ENCODE peak calls at places on chromosome 10, in four cellular contexts. U is brain microvascular endothelial cell, G is keratinocyte, V is mesothelial cell of epicardium. Z is an unnamed sample.

GRCh38 chr10:91210435-91210834 is 10.0 kb upstream of the PCGF5 start:
- DNase-seq in V (no peak), U (no peak), G (no peak), Z (no peak)

GRCh38 chr10:89648074-89648473 is 3.0 kb upstream of the PANK1 start:
- DNase-seq in V (no peak), U (no peak), G (no peak), Z (no peak)

GRCh38 chr10:16967000-16967865 is 150.0 kb upstream of the RSU1 start:
- DNase-seq in V (no peak), G (no peak), U (peak), Z (no peak)

GRCh38 chr10:47296941-47297340 is 3.1 kb upstream of the GDF10 start:
- DNase-seq in U (no peak), V (no peak), G (no peak), Z (no peak)

GRCh38 chr10:123800821-123801220 is 90.8 kb downstream of the CPXM2 start:
- DNase-seq in U (no peak), G (no peak), V (no peak), Z (no peak)

GRCh38 chr10:71753091-71753959 is 20.0 kb downstream of the VSIR start:
- DNase-seq in V (no peak), G (no peak), U (no peak), Z (no peak)

GRCh38 chr10:128471151-128471550 is 344.9 kb upstream of the MKI67 start:
- DNase-seq in U (no peak), V (no peak), G (no peak), Z (no peak)

GRCh38 chr10:101272229-101272868 is 43.1 kb upstream of the LBX1 start:
- DNase-seq in G (no peak), V (no peak), U (peak), Z (peak)

GRCh38 chr10:31317652-31318381 is 1.2 kb upstream of the ZEB1 start:
- DNase-seq in U (no peak), G (no peak), V (no peak), Z (no peak)

GRCh38 chr10:33039167-33039566 is 81.1 kb upstream of the ITGB1 start:
- DNase-seq in U (no peak), V (no peak), G (no peak), Z (no peak)

GRCh38 chr10:122188706-122189105 is 82.4 kb upstream of the BTBD16 start:
- DNase-seq in V (no peak), G (no peak), U (no peak), Z (no peak)

GRCh38 chr10:78411716-78412115 is 378.1 kb downstream of the RPS24 start:
- DNase-seq in G (no peak), U (no peak), V (no peak), Z (no peak)

GRCh38 chr10:97851341-97852001 is 1.8 kb downstream of the GOLGA7B start:
- DNase-seq in G (no peak), V (no peak), U (no peak), Z (no peak)

GRCh38 chr10:101063548-101064414 is 2.0 kb downstream of the KAZALD1 start:
- DNase-seq in G (no peak), V (no peak), U (no peak), Z (no peak)

GRCh38 chr10:30829921-30830671 is 200.5 kb upstream of the LYZL2 start:
- DNase-seq in U (peak), G (no peak), V (no peak), Z (no peak)

GRCh38 chr10:4810093-4810492 is 15.9 kb upstream of the AKR1E2 start:
- DNase-seq in U (peak), V (no peak), G (no peak), Z (no peak)

GRCh38 chr10:83612050-83612449 is 527.3 kb upstream of the GHITM start:
- DNase-seq in G (no peak), V (no peak), U (peak), Z (no peak)

GRCh38 chr10:87659571-87660483 is at the start of gene PAPSS2:
- DNase-seq in U (peak), V (peak), G (no peak), Z (peak)

GRCh38 chr10:105138287-105138854 is 497.3 kb downstream of the SORCS3 start:
- DNase-seq in G (no peak), V (no peak), U (no peak), Z (no peak)

GRCh38 chr10:42963302-42963701 is 113.6 kb upstream of the RET start:
- DNase-seq in G (no peak), U (no peak), V (no peak), Z (no peak)

GRCh38 chr10:122206471-122207065 is 64.5 kb upstream of the BTBD16 start:
- DNase-seq in V (no peak), U (peak), G (no peak), Z (no peak)

GRCh38 chr10:114914545-114914944 is 23.4 kb upstream of the TRUB1 start:
- DNase-seq in V (no peak), G (no peak), U (no peak), Z (no peak)

GRCh38 chr10:114915294-114915693 is 22.7 kb upstream of the TRUB1 start:
- DNase-seq in G (no peak), U (no peak), V (no peak), Z (no peak)

GRCh38 chr10:114911052-114911697 is 26.8 kb upstream of the TRUB1 start:
- DNase-seq in V (no peak), U (peak), G (no peak), Z (no peak)

GRCh38 chr10:114908896-114909295 is 29.1 kb upstream of the TRUB1 start:
- DNase-seq in G (no peak), U (no peak), V (no peak), Z (no peak)

DNA sequence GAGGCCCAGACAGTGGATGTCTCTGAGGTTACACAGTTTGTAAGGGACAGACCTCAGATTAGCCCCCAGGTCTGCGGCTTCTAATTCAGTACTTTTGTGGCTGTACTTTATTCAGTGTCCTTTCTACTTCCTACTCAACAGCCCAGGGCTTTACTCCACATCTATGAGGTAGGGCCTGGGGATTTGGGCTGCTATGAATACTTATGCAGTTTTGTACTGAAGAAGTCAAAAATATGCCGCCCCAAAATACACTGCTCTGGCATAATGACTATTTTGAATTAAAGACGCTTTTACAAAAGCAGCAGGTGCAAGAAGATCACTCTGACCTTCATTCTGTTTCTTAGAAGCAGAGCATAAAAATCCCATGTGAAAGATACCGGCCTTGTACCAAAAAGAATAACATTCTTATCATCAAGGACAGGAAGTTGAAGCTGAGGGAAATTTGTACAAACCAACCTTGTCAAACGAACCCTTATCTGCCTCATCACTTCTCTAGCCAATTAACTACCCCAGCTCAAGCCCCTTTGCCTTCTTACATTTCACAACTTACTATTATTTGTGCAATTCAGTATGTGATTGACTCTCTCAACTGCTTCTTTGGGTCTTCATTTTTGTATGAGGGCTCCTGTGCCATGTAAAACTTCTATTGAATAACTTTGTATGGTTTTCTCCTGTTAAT is 26.1 kb upstream of the TRUB1 start:
- DNase-seq in G (no peak), U (no peak), V (no peak), Z (no peak)
- TF ChIP-seq CTCF in G (no peak), U (no peak), V (no peak), Z (no peak)

GRCh38 chr10:129863231-129863663 is 100.8 kb downstream of the EBF3 start:
- DNase-seq in U (no peak), G (no peak), V (no peak), Z (no peak)
- TF ChIP-seq CTCF in U (no peak), G (no peak), V (no peak), Z (no peak)

GRCh38 chr10:35058134-35058533 is 32.0 kb downstream of the CUL2 start:
- DNase-seq in G (no peak), V (no peak), U (peak), Z (no peak)
- TF ChIP-seq CTCF in G (no peak), V (no peak), U (no peak), Z (no peak)

DNA sequence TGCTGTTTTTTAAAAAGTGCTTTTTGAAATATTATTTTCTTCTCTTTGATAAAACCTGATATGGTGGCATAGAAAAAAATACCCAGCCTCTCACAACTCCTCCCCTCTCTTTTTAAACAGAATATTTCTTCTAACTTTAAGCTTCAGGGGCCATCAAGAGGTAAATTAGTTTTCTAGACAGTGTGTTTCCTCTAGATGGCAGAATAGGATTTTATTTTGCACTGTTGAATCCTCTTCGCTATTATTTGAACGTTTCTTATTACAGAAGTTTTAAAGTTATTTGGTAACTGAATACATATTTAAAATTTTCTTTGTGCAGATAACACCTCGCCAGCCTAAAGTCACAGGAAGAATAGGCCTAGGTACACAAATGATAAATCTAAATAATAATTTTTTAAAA is 30.3 kb downstream of the ARL5B start:
- DNase-seq in G (no peak), U (no peak), V (no peak), Z (no peak)
- TF ChIP-seq CTCF in G (peak), U (peak), V (no peak), Z (no peak)

GRCh38 chr10:15743443-15743842 is 23.7 kb upstream of the ITGA8 start:
- DNase-seq in U (no peak), G (no peak), V (no peak), Z (no peak)
- TF ChIP-seq CTCF in U (no peak), G (no peak), V (no peak), Z (no peak)

DNA sequence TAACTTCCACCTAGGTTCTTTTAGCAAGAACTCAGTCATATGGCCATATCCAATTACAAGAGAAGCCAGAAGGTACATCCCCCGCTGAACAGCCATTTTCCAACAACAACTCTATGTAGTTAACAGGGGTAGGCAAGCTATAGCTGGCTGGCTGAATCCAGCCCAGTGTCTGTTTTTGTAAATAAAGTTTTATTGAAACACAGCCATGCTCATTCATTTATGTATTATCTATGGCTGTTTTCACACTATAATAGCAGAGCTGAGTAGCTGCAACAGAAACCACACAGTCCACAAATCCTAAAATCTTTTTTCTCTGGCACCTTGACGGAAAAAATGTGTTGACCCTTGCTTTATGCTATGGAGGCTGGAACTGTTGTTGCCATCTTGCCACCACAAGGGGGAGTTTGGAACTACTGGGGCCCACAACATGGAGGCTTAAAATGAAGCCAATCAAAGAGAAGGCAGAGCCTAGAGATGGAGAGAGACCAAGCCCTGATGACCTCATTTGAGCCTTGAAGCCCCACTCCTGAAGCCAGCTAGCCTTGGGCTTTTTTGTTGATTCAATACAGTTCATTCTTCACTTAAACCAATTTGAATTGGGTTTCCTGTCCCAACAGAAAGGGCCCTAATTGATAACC is 33.3 kb upstream of the XPNPEP1 start:
- DNase-seq in V (no peak), U (peak), G (no peak), Z (no peak)
- TF ChIP-seq CTCF in V (peak), U (peak), G (peak), Z (peak)

GRCh38 chr10:12067336-12067735 is 1.4 kb upstream of the DHTKD1 start:
- DNase-seq in G (peak), U (peak), V (no peak), Z (no peak)

GRCh38 chr10:12062754-12063482 is 5.8 kb upstream of the DHTKD1 start:
- DNase-seq in V (no peak), U (no peak), G (no peak), Z (no peak)

GRCh38 chr10:12073526-12073925 is 4.8 kb downstream of the DHTKD1 start:
- DNase-seq in U (no peak), V (no peak), G (no peak), Z (no peak)

GRCh38 chr10:12063483-12063818 is 5.3 kb upstream of the DHTKD1 start:
- DNase-seq in U (no peak), G (no peak), V (no peak), Z (no peak)

GRCh38 chr10:12068467-12069269 is at the start of gene DHTKD1:
- DNase-seq in G (peak), U (peak), V (peak), Z (peak)
- TF ChIP-seq CTCF in G (peak), U (peak), V (peak), Z (no peak)

Z was measured in activated B cell treated with CpG ODN at 0.5 μM for 24 hours.